ENCODE peak calls at places on chromosome 17, in four cellular contexts. Z is activated T-cell treated with anti-CD3 and anti-CD28 coated beads for 4 hours, L is hepatic stellate cell, Q is T47D. I is an unnamed sample.

GRCh38 chr17:78387982-78388941 is 9.8 kb downstream of the PGS1 start:
- DNase-seq in Z (no peak), L (peak), Q (no peak), I (no peak)

GRCh38 chr17:63601439-63602371 is 1.0 kb downstream of the TACO1 start:
- DNase-seq in Z (no peak), L (no peak), Q (no peak), I (no peak)

GRCh38 chr17:74779948-74780400 is 3.8 kb upstream of the NAT9 start:
- DNase-seq in Z (no peak), L (no peak), Q (no peak), I (no peak)

GRCh38 chr17:29283496-29283895 is 10.5 kb downstream of the NUFIP2 start:
- DNase-seq in Z (no peak), L (no peak), Q (no peak), I (no peak)

GRCh38 chr17:2108170-2108569 is 53.3 kb downstream of the HIC1 start:
- DNase-seq in Z (no peak), L (no peak), Q (no peak), I (no peak)

GRCh38 chr17:50817142-50817751 is 18.1 kb upstream of the WFIKKN2 start:
- DNase-seq in Z (peak), L (peak), Q (no peak), I (no peak)

GRCh38 chr17:34582185-34582900 is 3.0 kb downstream of the TMEM132E start:
- DNase-seq in Z (no peak), L (no peak), Q (no peak), I (no peak)

GRCh38 chr17:68318103-68318991 is 27.1 kb downstream of the ARSG start:
- DNase-seq in Z (no peak), L (peak), Q (no peak), I (no peak)

GRCh38 chr17:64491034-64491860 is 5.6 kb downstream of the POLG2 start:
- DNase-seq in Z (peak), L (no peak), Q (no peak), I (no peak)

GRCh38 chr17:61716225-61716829 is 125.3 kb upstream of the NACA2 start:
- DNase-seq in Z (no peak), L (no peak), Q (no peak), I (no peak)

GRCh38 chr17:49775546-49776260 is 11.8 kb upstream of the FAM117A start:
- DNase-seq in Z (no peak), L (peak), Q (no peak), I (no peak)

GRCh38 chr17:80936218-80936617 is 55.4 kb upstream of the CHMP6 start:
- DNase-seq in Z (no peak), L (no peak), Q (no peak), I (no peak)

GRCh38 chr17:81553616-81554181 is 1.5 kb upstream of the FAAP100 start:
- DNase-seq in Z (no peak), L (peak), Q (no peak), I (no peak)

GRCh38 chr17:30378191-30378796 is 433 bp upstream of the CPD start:
- DNase-seq in Z (peak), L (peak), Q (no peak), I (peak)

GRCh38 chr17:47744168-47745036 is 11.4 kb downstream of the TBX21 start:
- DNase-seq in Z (no peak), L (no peak), Q (no peak), I (no peak)

GRCh38 chr17:83196088-83196765 is 116.8 kb downstream of the METRNL start:
- DNase-seq in Z (no peak), L (no peak), Q (no peak), I (peak)

GRCh38 chr17:80018917-80019651 is 16.6 kb downstream of the TBC1D16 start:
- DNase-seq in Z (no peak), L (no peak), Q (no peak), I (no peak)

GRCh38 chr17:50205931-50206505 is 4.6 kb upstream of the COL1A1 start:
- DNase-seq in Z (no peak), L (no peak), Q (no peak), I (no peak)

GRCh38 chr17:64174686-64175456 is 44.9 kb upstream of the ERN1 start:
- DNase-seq in Z (no peak), L (no peak), Q (no peak), I (no peak)

GRCh38 chr17:51374220-51374619 is 113.9 kb downstream of the UTP18 start:
- DNase-seq in Z (no peak), L (no peak), Q (no peak), I (no peak)

GRCh38 chr17:60353773-60354172 is 38.2 kb downstream of the USP32 start:
- DNase-seq in Z (no peak), L (no peak), Q (no peak), I (no peak)